ENCODE peak calls at places on chromosomes 2 and 18, in nine cellular contexts. F is germinal center; B is ELR; U is effector memory CD8-positive, alpha-beta T cell; K is fibroblast of lung; S is NT2/D1; N is kidney tubule cell; Q is stimulated activated CD4-positive, alpha-beta T cell treated with anti-CD3 and anti-CD28 coated beads, Interleukin-12 subunit alpha, Interleukin-12 subunit beta, amount 100 ng/mL, for 4 hours; T is neuronal stem cell. G is an unnamed sample.

GRCh38 chr2:221792971-221793670 is 221.0 kb upstream of the EPHA4 start:
- DNase-seq in F (no peak), B (no peak), U (no peak), K (no peak), S (peak), N (peak), Q (no peak), T (peak), G (no peak)

GRCh38 chr2:94986392-94986963 is 39.0 kb upstream of the MAL start:
- DNase-seq in F (peak), B (peak), U (no peak), K (peak), S (peak), N (peak), Q (peak), T (peak), G (peak)

GRCh38 chr2:160221391-160222276 is 21.6 kb upstream of the ITGB6 start:
- DNase-seq in F (no peak), B (peak), U (no peak), K (peak), S (no peak), N (peak), Q (no peak), T (no peak), G (no peak)

GRCh38 chr2:241001413-241002274 is 3.2 kb downstream of the SNED1 start:
- DNase-seq in F (no peak), B (no peak), U (no peak), K (no peak), S (no peak), N (peak), Q (no peak), T (no peak), G (no peak)

GRCh38 chr2:229235136-229235914 is 35.8 kb downstream of the PID1 start:
- DNase-seq in F (no peak), B (peak), U (no peak), K (peak), S (no peak), N (no peak), Q (no peak), T (peak), G (peak)

GRCh38 chr2:211879323-211879722 is 659.3 kb downstream of the ERBB4 start:
- DNase-seq in F (no peak), B (peak), U (no peak), K (peak), S (no peak), N (no peak), Q (no peak), T (no peak), G (no peak)

GRCh38 chr18:7021994-7022840 is 95.4 kb downstream of the LAMA1 start:
- DNase-seq in F (no peak), B (peak), U (no peak), K (peak), S (no peak), N (peak), Q (no peak), T (no peak), G (peak)

GRCh38 chr2:46971914-46972313 is 56.3 kb upstream of the MCFD2 start:
- DNase-seq in F (no peak), B (no peak), U (no peak), K (no peak), S (no peak), N (no peak), Q (no peak), T (no peak), G (no peak)

GRCh38 chr2:72921088-72921851 is 4.0 kb downstream of the EMX1 start:
- DNase-seq in F (no peak), B (no peak), U (no peak), K (no peak), S (no peak), N (no peak), Q (no peak), T (no peak), G (no peak)

GRCh38 chr2:27131429-27131828 is 3.0 kb downstream of the PREB start:
- DNase-seq in F (no peak), B (no peak), U (no peak), K (no peak), S (no peak), N (no peak), Q (no peak), T (no peak), G (no peak)

GRCh38 chr2:149080964-149081363 is 42.5 kb downstream of the LYPD6B start:
- DNase-seq in F (no peak), B (no peak), U (no peak), K (no peak), S (peak), N (no peak), Q (no peak), T (no peak), G (no peak)

G was measured in HT1080.